ENCODE peak calls at places on chromosomes 4 and X, in ten cellular contexts. L, P, T, H, J, N, Z, M, I and V are unnamed samples.

GRCh38 chr4:87017580-87018061 is 82.8 kb downstream of the AFF1 start:
- DNase-seq in M (no peak), H (no peak), L (no peak), I (no peak), J (no peak), N (no peak), T (no peak), P (no peak), Z (no peak), V (no peak)

GRCh38 chr4:67700119-67700873 is 659 bp downstream of the UBA6 start:
- DNase-seq in P (no peak), M (no peak), Z (no peak), J (no peak), N (no peak), H (no peak), T (peak), L (no peak), I (no peak), V (no peak)

GRCh38 chrX:275967-276587 is 5.1 kb upstream of the PLCXD1 start:
- DNase-seq in P (peak), M (peak), N (peak), L (peak), J (peak), T (peak), H (no peak), I (peak), Z (peak), V (peak)

GRCh38 chr4:89001647-89002518 is 55.1 kb downstream of the FAM13A start:
- DNase-seq in I (no peak), L (no peak), P (no peak), J (no peak), N (no peak), M (no peak), H (no peak), Z (no peak), T (peak), V (no peak)

GRCh38 chr4:113502476-113502875 is 259.1 kb downstream of the CAMK2D start:
- DNase-seq in L (no peak), H (no peak), I (peak), Z (no peak), N (no peak), M (no peak), T (no peak), J (no peak), P (no peak), V (no peak)

GRCh38 chr4:155931634-155932033 is 22.0 kb downstream of the CTSO start:
- DNase-seq in H (no peak), I (no peak), N (no peak), M (no peak), P (no peak), Z (no peak), L (no peak), T (no peak), J (no peak), V (no peak)

GRCh38 chrX:141439651-141440050 is 144.9 kb downstream of the SPANXA1 start:
- DNase-seq in H (no peak), L (no peak), J (no peak), M (no peak), I (no peak), N (no peak), P (no peak), T (no peak), Z (no peak), V (no peak)

GRCh38 chr4:150423503-150423902 is 158.4 kb upstream of the MAB21L2 start:
- DNase-seq in N (no peak), L (no peak), M (no peak), P (no peak), J (no peak), I (no peak), Z (no peak), T (no peak), H (no peak), V (no peak)

GRCh38 chrX:2928127-2928582 is 984 bp downstream of the ARSD start:
- DNase-seq in H (peak), I (peak), J (peak), N (peak), M (peak), T (peak), Z (peak), L (peak), P (no peak), V (peak)

GRCh38 chr4:139728840-139729239 is 63.2 kb downstream of the MGST2 start:
- DNase-seq in P (no peak), H (no peak), L (no peak), T (no peak), Z (peak), J (no peak), M (peak), N (no peak), I (peak), V (no peak)

GRCh38 chrX:39759526-39760224 is 338.1 kb downstream of the BCOR start:
- DNase-seq in I (no peak), L (peak), H (no peak), J (peak), Z (peak), T (peak), N (peak), M (no peak), P (no peak), V (no peak)

GRCh38 chr4:119490335-119490734 is 138.3 kb downstream of the PDE5A start:
- DNase-seq in T (no peak), N (no peak), P (no peak), I (no peak), J (no peak), Z (no peak), L (no peak), M (peak), H (no peak), V (no peak)

GRCh38 chr4:21067351-21067750 is 367.1 kb downstream of the PACRGL start:
- DNase-seq in N (no peak), T (no peak), P (no peak), L (no peak), I (no peak), Z (no peak), H (no peak), J (no peak), M (no peak), V (no peak)

GRCh38 chrX:26783512-26784225 is 567.7 kb downstream of the MAGEB5 start:
- DNase-seq in J (no peak), P (no peak), H (peak), Z (peak), N (no peak), I (peak), T (peak), L (no peak), M (no peak), V (no peak)

GRCh38 chr4:128162434-128162833 is 101.3 kb downstream of the LARP1B start:
- DNase-seq in N (no peak), T (no peak), J (no peak), I (no peak), M (no peak), Z (no peak), L (no peak), H (no peak), P (no peak), V (no peak)

GRCh38 chr4:128158894-128159293 is 97.8 kb downstream of the LARP1B start:
- DNase-seq in Z (no peak), P (no peak), T (no peak), M (no peak), J (no peak), N (no peak), L (no peak), I (no peak), H (no peak), V (no peak)

GRCh38 chr4:128161138-128161537 is 100.0 kb downstream of the LARP1B start:
- DNase-seq in L (no peak), H (no peak), N (no peak), J (no peak), Z (no peak), T (no peak), P (no peak), I (no peak), M (no peak), V (no peak)

GRCh38 chr4:128163177-128164117 is 102.3 kb downstream of the LARP1B start:
- DNase-seq in Z (no peak), H (no peak), M (no peak), N (peak), J (no peak), P (no peak), L (no peak), T (no peak), I (peak), V (no peak)

DNA sequence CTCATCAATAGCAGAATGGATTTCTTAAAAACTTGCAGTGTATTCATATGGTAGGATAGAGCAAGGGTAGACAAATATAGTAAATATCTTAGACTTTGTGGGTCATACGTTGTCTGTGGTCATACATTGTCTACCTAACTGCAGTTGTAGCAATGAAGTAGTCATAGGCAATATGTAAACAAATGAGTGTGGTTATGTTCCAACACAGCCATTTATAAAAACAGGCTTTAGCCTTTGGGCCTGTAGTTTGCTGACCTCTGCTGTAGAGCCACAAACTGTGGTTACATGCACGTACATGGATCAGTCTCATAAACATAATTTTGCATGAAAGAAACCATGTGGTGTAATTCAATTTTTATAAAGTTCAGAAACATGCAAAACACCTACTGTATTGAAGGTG is 98.9 kb downstream of the LARP1B start:
- DNase-seq in P (no peak), M (no peak), H (no peak), Z (no peak), J (no peak), T (no peak), L (no peak), I (no peak), N (no peak), V (no peak)
- TF ChIP-seq EP300 in P (no peak), M (no peak), H (no peak), Z (no peak), J (no peak), T (no peak), L (no peak), I (no peak), N (no peak), V (no peak)

GRCh38 chrX:99798951-99799350 is 611.1 kb downstream of the PCDH19 start:
- DNase-seq in L (no peak), P (no peak), M (no peak), T (no peak), J (no peak), I (no peak), Z (no peak), N (no peak), H (no peak), V (no peak)

GRCh38 chrX:99800016-99800415 is 610.1 kb downstream of the PCDH19 start:
- DNase-seq in L (no peak), T (no peak), H (no peak), Z (no peak), N (no peak), I (no peak), J (no peak), M (no peak), P (no peak), V (no peak)

DNA sequence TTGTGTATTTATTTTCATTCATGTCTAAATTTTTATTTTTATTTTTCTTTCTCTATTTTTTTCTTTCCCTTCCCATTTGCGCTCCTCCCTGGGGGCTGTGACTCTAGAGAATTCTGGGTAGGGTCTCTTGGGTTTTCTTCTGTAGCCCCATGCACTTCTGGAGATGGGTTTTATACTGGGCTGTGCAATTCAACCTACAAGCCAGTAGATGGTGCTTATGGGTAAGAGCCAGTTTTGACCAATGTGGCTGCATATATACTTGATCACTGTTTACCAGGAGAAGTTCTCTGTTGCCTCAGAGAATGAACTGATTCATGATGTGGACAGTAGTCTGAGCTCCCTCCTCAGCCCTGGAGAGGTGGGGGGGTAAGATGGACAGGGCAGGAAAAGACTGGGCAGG is 614.6 kb downstream of the PCDH19 start:
- DNase-seq in L (no peak), M (no peak), T (no peak), I (no peak), Z (no peak), J (no peak), H (no peak), P (no peak), N (no peak), V (no peak)
- TF ChIP-seq CTCF in L (no peak), M (no peak), T (peak), I (no peak), Z (no peak), J (no peak), H (no peak), P (no peak), N (no peak), V (no peak)

DNA sequence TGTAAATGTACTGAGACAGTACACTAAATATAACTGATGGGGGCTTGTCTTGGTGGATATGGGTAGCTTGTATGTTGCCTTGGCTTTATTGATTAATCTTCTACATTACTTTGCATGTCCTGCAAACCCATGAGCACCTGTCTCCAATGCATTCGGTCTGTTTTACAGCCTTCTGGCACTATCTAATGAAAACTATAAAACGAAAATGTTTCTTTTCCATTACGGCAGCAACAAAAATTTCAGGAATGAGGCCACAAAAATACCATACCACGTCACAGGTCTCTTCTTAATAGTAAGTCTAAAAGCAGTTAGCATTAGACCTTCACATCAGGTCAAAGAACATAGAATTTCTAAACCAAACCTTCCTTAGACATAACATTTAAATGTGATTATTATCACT is 49.8 kb downstream of the EDNRA start:
- DNase-seq in H (no peak), P (no peak), I (no peak), L (no peak), N (no peak), M (no peak), Z (no peak), J (no peak), T (no peak), V (no peak)
- H3K27ac ChIP-seq in H (no peak), P (no peak), I (no peak), L (no peak), N (no peak), M (no peak), Z (no peak), J (no peak), T (no peak), V (no peak)

GRCh38 chrX:120378570-120378969 is 16.7 kb downstream of the ATP1B4 start:
- DNase-seq in M (no peak), J (no peak), N (no peak), I (no peak), L (no peak), T (no peak), H (no peak), Z (no peak), P (no peak), V (no peak)

GRCh38 chrX:120377179-120377578 is 15.3 kb downstream of the ATP1B4 start:
- DNase-seq in M (no peak), P (no peak), N (no peak), L (no peak), J (no peak), H (no peak), T (no peak), I (no peak), Z (no peak), V (no peak)

GRCh38 chrX:120380699-120381098 is 18.8 kb downstream of the ATP1B4 start:
- DNase-seq in J (no peak), Z (no peak), M (no peak), H (no peak), P (no peak), T (no peak), N (peak), I (peak), L (no peak), V (no peak)
- TF ChIP-seq EP300 in J (no peak), Z (no peak), M (no peak), H (no peak), P (no peak), T (no peak), N (no peak), I (no peak), L (no peak), V (no peak)

DNA sequence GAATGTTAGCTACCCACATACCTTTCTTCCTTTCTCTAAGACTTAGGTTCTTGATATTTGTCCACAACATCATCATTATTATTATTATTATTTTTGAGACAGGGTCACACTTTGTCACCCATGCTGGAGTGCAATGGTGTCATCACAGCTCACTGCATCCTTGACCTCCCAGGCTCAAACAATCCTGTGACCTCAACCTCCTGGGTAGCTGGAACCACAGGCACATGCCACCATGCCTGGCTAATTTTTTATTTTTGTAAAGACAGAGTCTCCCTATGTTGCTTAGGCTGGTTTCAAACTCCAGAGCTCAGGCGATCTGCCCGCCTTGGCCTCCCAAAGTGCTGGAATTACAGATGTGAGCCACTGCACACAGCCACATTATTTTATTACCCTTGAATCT is 119.0 kb downstream of the CBR4 start:
- DNase-seq in T (no peak), I (no peak), Z (no peak), M (no peak), P (no peak), J (no peak), N (no peak), H (no peak), L (no peak), V (no peak)
- TF ChIP-seq CTCF in T (no peak), I (no peak), Z (no peak), M (no peak), P (no peak), J (no peak), N (no peak), H (no peak), L (no peak), V (no peak)

DNA sequence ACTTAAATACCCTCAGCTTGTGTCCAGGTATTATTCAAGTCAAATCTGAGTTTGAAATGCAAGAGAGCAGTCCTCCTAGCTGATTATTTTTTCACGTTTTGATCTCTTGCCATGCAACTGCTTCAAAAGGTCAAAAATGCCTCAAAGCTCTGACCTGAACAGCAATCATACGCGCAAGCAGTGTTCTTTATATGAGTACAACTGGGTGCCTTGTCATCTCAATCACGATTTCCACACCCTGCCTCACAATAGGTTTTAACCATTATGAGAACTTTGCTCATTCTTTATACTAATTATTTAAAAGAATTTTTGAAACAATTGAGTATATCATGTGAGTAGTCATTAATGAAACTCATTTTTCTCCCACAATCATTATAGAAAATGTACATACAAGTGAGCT is 649.1 kb downstream of the DMD start:
- DNase-seq in H (no peak), T (no peak), N (no peak), L (no peak), M (no peak), P (no peak), Z (no peak), I (no peak), J (no peak), V (no peak)
- H3K27ac ChIP-seq in H (no peak), T (no peak), N (no peak), L (no peak), M (no peak), P (no peak), Z (no peak), I (no peak), J (no peak), V (no peak)